ENCODE peak calls at places on chromosomes 16 and 17, in six cellular contexts. One of them, this sample, is unnamed.

GRCh38 chr16:64615647-64616280 is 506.1 kb downstream of the CDH11 start:
- DNase-seq in fibroblast of the aortic adventitia: no peak
- DNase-seq in AG20443: no peak
- DNase-seq in EH: peak
- DNase-seq in stimulated activated CD4-positive, alpha-beta T cell treated with anti-CD3 and anti-CD28 coated beads, Interleukin-15, amount 100 ng/mL, for 1 hour: no peak
- DNase-seq in EL: peak
- DNase-seq in this sample: no peak

GRCh38 chr16:72066747-72067146 is 3.7 kb downstream of the HPR start:
- DNase-seq in stimulated activated CD4-positive, alpha-beta T cell treated with anti-CD3 and anti-CD28 coated beads, Interleukin-15, amount 100 ng/mL, for 1 hour: no peak
- DNase-seq in EH: peak
- DNase-seq in EL: peak
- DNase-seq in fibroblast of the aortic adventitia: peak
- DNase-seq in AG20443: peak
- DNase-seq in this sample: no peak

GRCh38 chr17:34852614-34853013 is 108.6 kb downstream of the CCT6B start:
- DNase-seq in EL: no peak
- DNase-seq in stimulated activated CD4-positive, alpha-beta T cell treated with anti-CD3 and anti-CD28 coated beads, Interleukin-15, amount 100 ng/mL, for 1 hour: no peak
- DNase-seq in EH: no peak
- DNase-seq in AG20443: no peak
- DNase-seq in fibroblast of the aortic adventitia: no peak
- DNase-seq in this sample: no peak

GRCh38 chr17:49565948-49566491 is 9.7 kb upstream of the NXPH3 start:
- DNase-seq in EL: no peak
- DNase-seq in stimulated activated CD4-positive, alpha-beta T cell treated with anti-CD3 and anti-CD28 coated beads, Interleukin-15, amount 100 ng/mL, for 1 hour: no peak
- DNase-seq in fibroblast of the aortic adventitia: peak
- DNase-seq in EH: no peak
- DNase-seq in AG20443: no peak
- DNase-seq in this sample: no peak

GRCh38 chr16:57373117-57373947 is 1.0 kb downstream of the CX3CL1 start:
- DNase-seq in EL: no peak
- DNase-seq in fibroblast of the aortic adventitia: no peak
- DNase-seq in EH: no peak
- DNase-seq in AG20443: peak
- DNase-seq in stimulated activated CD4-positive, alpha-beta T cell treated with anti-CD3 and anti-CD28 coated beads, Interleukin-15, amount 100 ng/mL, for 1 hour: no peak
- DNase-seq in this sample: no peak

GRCh38 chr17:77649717-77650211 is 308.7 kb upstream of the TNRC6C start:
- DNase-seq in fibroblast of the aortic adventitia: peak
- DNase-seq in EH: peak
- DNase-seq in EL: peak
- DNase-seq in stimulated activated CD4-positive, alpha-beta T cell treated with anti-CD3 and anti-CD28 coated beads, Interleukin-15, amount 100 ng/mL, for 1 hour: no peak
- DNase-seq in AG20443: no peak
- DNase-seq in this sample: no peak

GRCh38 chr16:85611455-85612190 is 1.5 kb upstream of the GSE1 start:
- DNase-seq in stimulated activated CD4-positive, alpha-beta T cell treated with anti-CD3 and anti-CD28 coated beads, Interleukin-15, amount 100 ng/mL, for 1 hour: no peak
- DNase-seq in EL: peak
- DNase-seq in fibroblast of the aortic adventitia: peak
- DNase-seq in EH: peak
- DNase-seq in AG20443: peak
- DNase-seq in this sample: no peak

GRCh38 chr16:57591086-57591869 is 37.2 kb upstream of the ADGRG1 start:
- DNase-seq in AG20443: peak
- DNase-seq in EL: peak
- DNase-seq in stimulated activated CD4-positive, alpha-beta T cell treated with anti-CD3 and anti-CD28 coated beads, Interleukin-15, amount 100 ng/mL, for 1 hour: peak
- DNase-seq in EH: peak
- DNase-seq in fibroblast of the aortic adventitia: peak
- DNase-seq in this sample: peak

GRCh38 chr17:49404371-49404770 is 10.3 kb downstream of the PHB1 start:
- DNase-seq in fibroblast of the aortic adventitia: no peak
- DNase-seq in stimulated activated CD4-positive, alpha-beta T cell treated with anti-CD3 and anti-CD28 coated beads, Interleukin-15, amount 100 ng/mL, for 1 hour: no peak
- DNase-seq in EH: no peak
- DNase-seq in AG20443: no peak
- DNase-seq in EL: no peak
- DNase-seq in this sample: peak

GRCh38 chr17:6711681-6712057 is 1.5 kb downstream of the SLC13A5 start:
- DNase-seq in AG20443: no peak
- DNase-seq in fibroblast of the aortic adventitia: no peak
- DNase-seq in EL: no peak
- DNase-seq in stimulated activated CD4-positive, alpha-beta T cell treated with anti-CD3 and anti-CD28 coated beads, Interleukin-15, amount 100 ng/mL, for 1 hour: no peak
- DNase-seq in EH: no peak
- DNase-seq in this sample: no peak

This sample was measured in central memory CD8-positive, alpha-beta T cell.